ENCODE peak calls at places on chromosomes 7 and 10, in eight cellular contexts. E, N, W, H, P, B, J and K are unnamed samples.

GRCh38 chr7:6106140-6106904 is 75.1 kb downstream of the ANKRD61 start:
- DNase-seq in E (peak), N (no peak), W (peak), H (no peak), P (no peak), B (peak), J (peak), K (peak)

GRCh38 chr7:83365746-83366145 is 203.1 kb upstream of the PCLO start:
- DNase-seq in E (no peak), N (no peak), W (no peak), H (no peak), P (no peak), B (no peak), J (peak), K (no peak)

GRCh38 chr7:55574062-55574717 is 1.9 kb upstream of the VOPP1 start:
- DNase-seq in E (no peak), N (no peak), W (no peak), H (no peak), P (peak), B (no peak), J (peak), K (peak)

GRCh38 chr7:86920154-86920553 is 139.3 kb downstream of the ELAPOR2 start:
- DNase-seq in E (no peak), N (no peak), W (no peak), H (no peak), P (no peak), B (no peak), J (no peak), K (no peak)

GRCh38 chr7:25098096-25099046 is 26.7 kb downstream of the CYCS start:
- DNase-seq in E (peak), N (peak), W (peak), H (no peak), P (peak), B (peak), J (peak), K (peak)

GRCh38 chr10:48251525-48252353 is 22.8 kb downstream of the FRMPD2 start:
- DNase-seq in E (no peak), N (peak), W (no peak), H (no peak), P (no peak), B (no peak), J (no peak), K (peak)

GRCh38 chr7:92973964-92974363 is 137.6 kb upstream of the CDK6 start:
- DNase-seq in E (no peak), N (no peak), W (no peak), H (no peak), P (no peak), B (no peak), J (peak), K (peak)

GRCh38 chr7:108054537-108054936 is 51.6 kb upstream of the LAMB1 start:
- DNase-seq in E (no peak), N (no peak), W (no peak), H (no peak), P (no peak), B (no peak), J (no peak), K (no peak)

GRCh38 chr7:95199779-95200558 is 124.4 kb downstream of the PON1 start:
- DNase-seq in E (peak), N (peak), W (peak), H (peak), P (peak), B (peak), J (peak), K (peak)

GRCh38 chr10:17206210-17206709 is 4.8 kb upstream of the TRDMT1 start:
- DNase-seq in E (no peak), N (no peak), W (peak), H (no peak), P (no peak), B (peak), J (peak), K (peak)

GRCh38 chr7:43763183-43763582 is 4.7 kb downstream of the BLVRA start:
- DNase-seq in E (no peak), N (no peak), W (no peak), H (no peak), P (no peak), B (no peak), J (no peak), K (no peak)

GRCh38 chr7:128217030-128217805 is 23.9 kb upstream of the LEP start:
- DNase-seq in E (no peak), N (no peak), W (peak), H (no peak), P (no peak), B (peak), J (peak), K (peak)

GRCh38 chr7:156764766-156765165 is 124.2 kb downstream of the RNF32 start:
- DNase-seq in E (no peak), N (no peak), W (no peak), H (no peak), P (no peak), B (no peak), J (no peak), K (no peak)

GRCh38 chr7:157620616-157621015 is 283.8 kb downstream of the DNAJB6 start:
- DNase-seq in E (no peak), N (no peak), W (no peak), H (no peak), P (no peak), B (no peak), J (no peak), K (no peak)

GRCh38 chr10:121559321-121559720 is 38.9 kb downstream of the FGFR2 start:
- DNase-seq in E (no peak), N (no peak), W (no peak), H (no peak), P (no peak), B (peak), J (no peak), K (peak)

GRCh38 chr10:34444223-34445183 is 370.6 kb downstream of the PARD3 start:
- DNase-seq in E (no peak), N (no peak), W (no peak), H (no peak), P (no peak), B (no peak), J (peak), K (no peak)

GRCh38 chr10:72276421-72277339 is 3.0 kb downstream of the DDIT4 start:
- DNase-seq in E (peak), N (no peak), W (peak), H (peak), P (no peak), B (no peak), J (peak), K (peak)

GRCh38 chr10:14450041-14450491 is 119.3 kb upstream of the FRMD4A start:
- DNase-seq in E (no peak), N (no peak), W (peak), H (no peak), P (no peak), B (peak), J (peak), K (peak)

GRCh38 chr10:98170249-98171117 is 36.0 kb downstream of the R3HCC1L start:
- DNase-seq in E (peak), N (no peak), W (peak), H (peak), P (peak), B (peak), J (peak), K (peak)

GRCh38 chr7:18555120-18555519 is 59.6 kb downstream of the HDAC9 start:
- DNase-seq in E (no peak), N (no peak), W (peak), H (no peak), P (no peak), B (no peak), J (peak), K (peak)

GRCh38 chr10:22894714-22895113 is 33.1 kb upstream of the ARMC3 start:
- DNase-seq in E (no peak), N (no peak), W (no peak), H (no peak), P (no peak), B (peak), J (peak), K (peak)

GRCh38 chr10:8404721-8405120 is 350.2 kb downstream of the GATA3 start:
- DNase-seq in E (no peak), N (no peak), W (no peak), H (no peak), P (no peak), B (peak), J (no peak), K (peak)

GRCh38 chr7:110650313-110650712 is 440.6 kb upstream of the LRRN3 start:
- DNase-seq in E (no peak), N (no peak), W (no peak), H (no peak), P (no peak), B (no peak), J (no peak), K (no peak)

GRCh38 chr7:41702635-41703371 is at the start of gene INHBA:
- DNase-seq in E (no peak), N (no peak), W (peak), H (no peak), P (no peak), B (peak), J (peak), K (peak)

GRCh38 chr7:15891151-15891842 is 204.8 kb upstream of the MEOX2 start:
- DNase-seq in E (no peak), N (no peak), W (peak), H (no peak), P (no peak), B (no peak), J (peak), K (peak)

GRCh38 chr7:102286237-102287081 is at the start of gene SH2B2:
- DNase-seq in E (peak), N (peak), W (peak), H (peak), P (peak), B (peak), J (peak), K (peak)

GRCh38 chr7:9939171-9939570 is 1034.5 kb upstream of the PHF14 start:
- DNase-seq in E (no peak), N (no peak), W (no peak), H (no peak), P (no peak), B (no peak), J (no peak), K (no peak)

GRCh38 chr10:120209124-120209523 is 247.9 kb upstream of the PLPP4 start:
- DNase-seq in E (no peak), N (no peak), W (no peak), H (no peak), P (no peak), B (no peak), J (no peak), K (no peak)